ENCODE peak calls at places on chromosomes 12 and 14, in ten cellular contexts. L, J, X, Y, H, Q, G, C, F and Z are unnamed samples.

GRCh38 chr12:58364389-58365086 is 423.2 kb downstream of the ATP23 start:
- DNase-seq in Y (no peak), J (no peak), G (peak; percentile 93), Q (no peak), C (peak; percentile 97), L (no peak), F (no peak), H (no peak), X (no peak), Z (peak; percentile 100)

GRCh38 chr12:107875772-107876171 is 101.3 kb downstream of the ASCL4 start:
- DNase-seq in H (no peak), J (no peak), Q (no peak), X (no peak), Y (no peak), C (no peak), F (no peak), G (no peak), L (no peak), Z (no peak)

GRCh38 chr14:100071545-100071944 is 6.3 kb downstream of the EVL start:
- DNase-seq in H (no peak), G (no peak), L (no peak), C (no peak), X (no peak), Q (no peak), Y (no peak), F (no peak), J (no peak), Z (no peak)

GRCh38 chr14:91230363-91231035 is 14.0 kb downstream of the GPR68 start:
- DNase-seq in C (peak; percentile 23), Q (no peak), Y (no peak), J (no peak), F (no peak), X (no peak), G (no peak), H (no peak), L (no peak), Z (peak; percentile 40)

GRCh38 chr14:58465425-58465824 is 37.9 kb downstream of the KIAA0586 start:
- DNase-seq in L (no peak), C (peak; percentile 30), H (no peak), Q (no peak), G (peak; percentile 8), Y (no peak), F (no peak), X (no peak), J (no peak), Z (peak; percentile 32)

GRCh38 chr14:103141117-103141796 is 18.0 kb downstream of the TNFAIP2 start:
- DNase-seq in F (no peak), X (no peak), C (peak; percentile 37), Q (no peak), J (no peak), Y (peak; percentile 59), L (no peak), H (peak; percentile 83), G (peak; percentile 65), Z (peak; percentile 41)

GRCh38 chr14:44166611-44167010 is 340.5 kb downstream of the FSCB start:
- DNase-seq in C (no peak), J (no peak), F (no peak), H (no peak), L (no peak), X (no peak), Y (no peak), Q (no peak), G (no peak), Z (no peak)

GRCh38 chr14:53871947-53872346 is 84.7 kb downstream of the BMP4 start:
- DNase-seq in Y (no peak), L (no peak), C (no peak), Q (no peak), F (no peak), G (no peak), H (no peak), J (no peak), X (no peak), Z (no peak)

GRCh38 chr12:54588110-54588831 is at the start of gene PPP1R1A:
- DNase-seq in X (no peak), F (no peak), L (no peak), G (no peak), J (no peak), Y (no peak), C (peak; percentile 13), H (no peak), Q (no peak), Z (no peak)

GRCh38 chr14:56666716-56667115 is 87.1 kb downstream of the TMEM260 start:
- DNase-seq in Y (no peak), X (no peak), H (no peak), J (no peak), C (peak; percentile 59), G (peak; percentile 33), F (no peak), Q (no peak), L (no peak), Z (peak; percentile 72)

GRCh38 chr14:22070119-22070982 is 396.7 kb upstream of the OR4E1 start:
- DNase-seq in L (no peak), C (no peak), X (peak; percentile 61), Y (no peak), G (peak; percentile 13), J (peak; percentile 26), Q (no peak), F (no peak), H (no peak), Z (peak; percentile 0)

GRCh38 chr12:77947326-77947725 is 116.6 kb downstream of the NAV3 start:
- DNase-seq in F (no peak), H (no peak), G (peak; percentile 71), X (no peak), Y (no peak), L (no peak), C (peak; percentile 73), J (no peak), Q (no peak), Z (peak; percentile 84)

GRCh38 chr12:71046215-71046614 is 111.6 kb downstream of the TSPAN8 start:
- DNase-seq in H (no peak), J (no peak), X (no peak), Q (no peak), G (peak; percentile 73), Y (no peak), C (peak; percentile 94), L (no peak), F (no peak), Z (no peak)

GRCh38 chr14:104297313-104297704 is 158.9 kb downstream of the KIF26A start:
- DNase-seq in Y (no peak), Q (no peak), C (no peak), H (no peak), X (no peak), G (no peak), F (no peak), L (no peak), J (no peak), Z (no peak)

GRCh38 chr14:80313806-80314205 is 102.5 kb upstream of the DIO2 start:
- DNase-seq in J (no peak), C (peak; percentile 44), H (no peak), X (no peak), L (no peak), Q (no peak), G (no peak), F (no peak), Y (no peak), Z (peak; percentile 85)

GRCh38 chr12:40225984-40226602 is 1.3 kb downstream of the LRRK2 start:
- DNase-seq in G (no peak), J (no peak), Y (no peak), L (no peak), C (no peak), X (no peak), F (no peak), H (no peak), Q (no peak), Z (no peak)

GRCh38 chr14:33352821-33353220 is 414.1 kb downstream of the NPAS3 start:
- DNase-seq in Q (no peak), G (no peak), J (no peak), F (no peak), Y (no peak), H (no peak), L (no peak), X (no peak), C (no peak), Z (no peak)

GRCh38 chr12:117580718-117581062 is 219.3 kb upstream of the NOS1 start:
- DNase-seq in X (no peak), H (no peak), L (peak; percentile 30), F (no peak), J (no peak), C (no peak), Y (peak; percentile 48), Q (no peak), G (no peak), Z (peak; percentile 7)

GRCh38 chr14:31228533-31228932 is 20.9 kb upstream of the HECTD1 start:
- DNase-seq in J (no peak), H (no peak), C (no peak), Y (no peak), L (no peak), F (no peak), X (no peak), Q (no peak), G (peak; percentile 39), Z (no peak)

GRCh38 chr12:65460076-65460475 is 181.6 kb downstream of the MSRB3 start:
- DNase-seq in Y (no peak), C (no peak), X (no peak), J (no peak), F (no peak), H (no peak), L (no peak), Q (no peak), G (no peak), Z (no peak)

GRCh38 chr12:89542912-89543592 is 17.2 kb upstream of the POC1B start:
- DNase-seq in F (peak; percentile 59), L (peak; percentile 70), J (peak; percentile 57), G (peak; percentile 91), Q (no peak), H (peak; percentile 59), X (peak; percentile 75), Y (peak; percentile 62), C (peak; percentile 90), Z (peak; percentile 80)

GRCh38 chr14:59123975-59124374 is 64.5 kb upstream of the DAAM1 start:
- DNase-seq in H (peak; percentile 17), L (no peak), Y (no peak), F (no peak), G (peak; percentile 41), C (peak; percentile 54), J (no peak), Q (no peak), X (no peak), Z (peak; percentile 48)

GRCh38 chr12:52186135-52186840 is 5.5 kb downstream of the KRT80 start:
- DNase-seq in C (peak; percentile 88), G (peak; percentile 51), F (no peak), X (no peak), L (no peak), J (no peak), H (peak; percentile 73), Q (no peak), Y (no peak), Z (peak; percentile 95)

GRCh38 chr14:49880267-49881064 is 12.4 kb upstream of the ARF6 start:
- DNase-seq in X (no peak), Q (no peak), H (no peak), C (peak; percentile 44), F (no peak), G (no peak), J (peak; percentile 11), Y (no peak), L (no peak), Z (peak; percentile 60)

GRCh38 chr12:130700492-130701401 is 15.4 kb downstream of the RIMBP2 start:
- DNase-seq in Y (no peak), L (no peak), H (no peak), G (no peak), F (no peak), J (no peak), C (no peak), X (no peak), Q (no peak), Z (no peak)

GRCh38 chr14:50926851-50927386 is 17.4 kb downstream of the PYGL start:
- DNase-seq in G (no peak), Y (no peak), C (no peak), H (no peak), X (no peak), Q (no peak), F (no peak), J (no peak), L (no peak), Z (no peak)